ENCODE peak calls at places on chromosomes 6 and 20, in nine cellular contexts. N, L, J, X, E, P, M, F and S are unnamed samples.

GRCh38 chr6:14983599-14984296 is 262.1 kb upstream of the JARID2 start:
- DNase-seq in F (no peak), P (no peak), E (peak; percentile 69), L (no peak), M (no peak), J (no peak), X (no peak), N (no peak), S (no peak)

GRCh38 chr6:9675122-9675521 is 739.8 kb downstream of the TFAP2A start:
- DNase-seq in M (no peak), P (no peak), E (no peak), F (no peak), L (no peak), J (no peak), N (no peak), X (no peak), S (no peak)

GRCh38 chr6:131949909-131950766 is 1.0 kb downstream of the CCN2 start:
- DNase-seq in E (peak; percentile 91), N (peak; percentile 42), X (peak; percentile 76), F (peak; percentile 69), J (peak; percentile 56), L (peak; percentile 72), P (peak; percentile 81), M (peak; percentile 86), S (peak; percentile 83)

GRCh38 chr20:48747840-48748416 is 79.9 kb downstream of the PREX1 start:
- DNase-seq in P (no peak), N (no peak), J (no peak), F (no peak), E (no peak), M (no peak), L (no peak), X (no peak), S (no peak)

GRCh38 chr6:1027109-1027794 is 284.6 kb upstream of the FOXQ1 start:
- DNase-seq in P (peak; percentile 62), E (peak; percentile 81), N (peak; percentile 52), F (no peak), X (no peak), M (no peak), L (no peak), J (no peak), S (no peak)

GRCh38 chr6:119129148-119129967 is 50.9 kb upstream of the FAM184A start:
- DNase-seq in X (no peak), F (no peak), L (peak; percentile 43), E (peak; percentile 81), J (no peak), N (no peak), P (peak; percentile 72), M (no peak), S (peak; percentile 58)

GRCh38 chr20:24648919-24649318 is 179.5 kb downstream of the SYNDIG1 start:
- DNase-seq in E (no peak), X (no peak), L (no peak), F (no peak), M (no peak), J (no peak), N (no peak), P (no peak), S (no peak)

GRCh38 chr6:142946924-142947701 is 2.1 kb upstream of the HIVEP2 start:
- DNase-seq in P (no peak), N (no peak), F (peak; percentile 91), X (peak; percentile 94), L (peak; percentile 75), M (peak; percentile 81), E (peak; percentile 77), J (peak; percentile 82), S (peak; percentile 91)

DNA sequence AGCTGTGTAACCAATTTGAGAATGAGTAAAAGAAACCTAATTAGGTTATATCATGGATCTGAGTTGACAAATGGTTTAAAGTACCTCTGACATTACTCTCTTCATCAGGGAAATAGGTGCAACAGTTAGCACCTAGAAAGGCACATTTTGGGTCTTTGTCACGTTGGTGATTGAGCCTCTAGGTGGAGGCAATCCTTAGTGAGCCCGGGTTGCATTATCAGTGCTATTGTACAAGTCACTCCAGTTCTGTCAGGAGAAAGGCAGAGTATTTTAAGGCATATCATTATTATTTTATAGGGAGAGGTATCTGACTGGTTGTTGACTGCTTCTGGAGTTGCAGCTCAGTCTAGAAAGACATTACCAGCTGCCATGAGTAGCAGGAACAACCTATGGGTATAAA is 54.9 kb downstream of the TRIM27 start:
- DNase-seq in F (no peak), L (no peak), N (no peak), P (no peak), X (no peak), J (no peak), M (no peak), E (no peak), S (no peak)
- TF ChIP-seq CTCF in F (no peak), L (no peak), N (no peak), P (no peak), X (no peak), J (no peak), M (no peak), E (no peak), S (no peak)

GRCh38 chr6:33589366-33589722 is 9.3 kb upstream of the BAK1 start:
- DNase-seq in J (no peak), P (no peak), E (no peak), X (no peak), F (no peak), N (no peak), L (no peak), M (no peak), S (no peak)

GRCh38 chr6:33590531-33591198 is 10.6 kb upstream of the BAK1 start:
- DNase-seq in F (peak; percentile 90), M (peak; percentile 76), L (no peak), J (no peak), X (peak; percentile 86), E (peak; percentile 23), N (no peak), P (no peak), S (peak; percentile 74)

GRCh38 chr6:33588894-33589293 is 8.8 kb upstream of the BAK1 start:
- DNase-seq in M (no peak), N (no peak), J (no peak), E (no peak), F (no peak), P (no peak), X (no peak), L (no peak), S (no peak)

GRCh38 chr6:33591633-33592032 is 11.6 kb upstream of the BAK1 start:
- DNase-seq in L (no peak), N (no peak), E (no peak), P (no peak), F (no peak), M (no peak), J (no peak), X (no peak), S (no peak)

DNA sequence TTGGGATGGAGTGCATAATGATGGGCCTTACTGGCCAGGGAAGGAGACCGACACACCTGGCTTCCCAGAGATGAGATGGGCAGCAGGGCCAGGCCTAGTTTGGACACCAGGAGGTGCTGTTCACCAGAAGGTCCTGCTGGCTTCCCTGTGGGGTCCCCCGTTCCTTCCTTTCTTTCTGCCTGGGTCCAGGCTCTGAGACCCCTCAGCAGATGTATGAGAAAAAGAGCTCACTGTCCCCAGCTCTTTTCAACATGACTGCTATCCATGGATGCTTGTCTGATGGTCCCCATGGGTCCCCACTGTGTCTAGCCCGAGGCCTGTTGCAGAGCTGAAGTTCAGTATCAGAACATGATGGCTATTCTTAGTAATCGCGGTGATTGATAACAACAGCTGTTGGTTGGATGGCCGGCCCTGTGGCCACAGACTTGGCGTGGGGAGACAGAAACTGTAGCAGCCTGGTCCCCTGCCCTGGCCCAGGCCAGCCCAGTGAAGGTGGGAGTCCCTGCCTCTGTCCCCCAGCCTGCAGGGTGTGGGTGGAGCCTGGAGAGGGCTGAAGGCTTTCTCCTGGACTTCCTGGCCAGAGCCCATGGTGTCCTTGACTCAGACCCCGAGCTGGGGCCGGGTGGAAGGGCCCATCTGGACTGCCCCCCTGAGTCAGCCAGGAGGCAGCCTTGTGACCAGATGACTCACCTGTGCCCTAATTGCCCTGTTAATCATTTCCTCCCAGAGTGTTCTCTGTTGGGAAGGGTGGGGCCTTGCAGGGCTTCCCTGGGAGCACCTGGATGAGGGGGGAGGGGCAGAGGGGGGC is 9.9 kb upstream of the BAK1 start:
- DNase-seq in N (peak; percentile 62), M (peak; percentile 83), P (peak; percentile 65), F (peak; percentile 90), L (peak; percentile 39), J (no peak), E (peak; percentile 97), X (peak; percentile 87), S (peak; percentile 85)
- H3K4me3 ChIP-seq in N (no peak overlapping the region), M (no peak overlapping the region), P (no peak overlapping the region), F (no peak overlapping the region), L (no peak overlapping the region), J (no peak overlapping the region), E (no peak overlapping the region), X (no peak overlapping the region), S (no peak overlapping the region)

DNA sequence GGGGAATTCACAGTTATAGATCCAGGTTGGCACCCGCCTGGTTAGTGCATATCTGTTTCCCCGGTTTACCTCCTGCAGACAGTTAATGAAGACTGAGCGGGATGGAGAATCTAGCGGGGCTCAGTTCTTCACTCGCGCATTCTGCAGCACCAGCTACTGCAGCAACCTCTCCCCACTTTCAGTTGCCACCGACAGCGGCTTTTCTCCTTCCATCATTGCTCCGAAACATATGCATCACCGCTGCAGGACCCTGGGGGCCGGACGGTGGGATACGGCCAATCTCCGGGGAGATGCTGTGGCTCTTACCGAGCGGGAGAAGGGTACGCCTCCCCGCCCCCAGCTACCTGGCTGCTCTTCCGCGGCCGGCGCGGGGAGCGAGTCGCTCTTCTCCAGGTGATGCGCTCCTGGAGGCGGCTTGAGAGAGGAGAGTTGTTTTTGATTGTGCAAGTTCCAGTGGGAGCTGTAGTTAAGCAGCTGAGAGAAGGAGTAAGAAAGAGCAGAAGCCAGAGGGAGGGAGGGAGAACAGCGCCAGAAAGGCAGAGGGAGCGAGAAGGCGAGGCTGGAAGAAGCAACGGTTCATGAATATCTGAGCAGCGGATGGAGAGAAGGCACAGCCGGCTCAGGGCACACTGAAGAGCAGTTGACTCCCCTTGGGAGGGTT is at the start of gene SGK1:
- DNase-seq in L (peak; percentile 9), P (no peak), M (no peak), F (no peak), N (no peak), E (peak; percentile 48), J (no peak), X (no peak), S (no peak)
- TF ChIP-seq CTCF in L (peak; percentile 13), P (no peak), M (no peak), F (no peak), N (peak; percentile 29), E (no peak), J (no peak), X (no peak), S (no peak)

GRCh38 chr6:41449399-41450245 is 96.6 kb upstream of the FOXP4 start:
- DNase-seq in L (no peak), F (peak; percentile 48), E (peak; percentile 52), P (no peak), N (no peak), M (no peak), X (no peak), J (no peak), S (peak; percentile 89)

GRCh38 chr6:41451515-41452163 is 94.5 kb upstream of the FOXP4 start:
- DNase-seq in L (no peak), X (no peak), P (no peak), F (no peak), N (peak; percentile 33), J (no peak), E (peak; percentile 47), M (no peak), S (no peak)

GRCh38 chr6:41452763-41453162 is 93.4 kb upstream of the FOXP4 start:
- DNase-seq in J (no peak), E (no peak), F (no peak), X (no peak), N (no peak), M (no peak), L (no peak), P (no peak), S (no peak)

GRCh38 chr6:41450581-41450980 is 95.6 kb upstream of the FOXP4 start:
- DNase-seq in M (no peak), E (no peak), X (no peak), J (no peak), F (no peak), L (no peak), N (no peak), P (no peak), S (no peak)

DNA sequence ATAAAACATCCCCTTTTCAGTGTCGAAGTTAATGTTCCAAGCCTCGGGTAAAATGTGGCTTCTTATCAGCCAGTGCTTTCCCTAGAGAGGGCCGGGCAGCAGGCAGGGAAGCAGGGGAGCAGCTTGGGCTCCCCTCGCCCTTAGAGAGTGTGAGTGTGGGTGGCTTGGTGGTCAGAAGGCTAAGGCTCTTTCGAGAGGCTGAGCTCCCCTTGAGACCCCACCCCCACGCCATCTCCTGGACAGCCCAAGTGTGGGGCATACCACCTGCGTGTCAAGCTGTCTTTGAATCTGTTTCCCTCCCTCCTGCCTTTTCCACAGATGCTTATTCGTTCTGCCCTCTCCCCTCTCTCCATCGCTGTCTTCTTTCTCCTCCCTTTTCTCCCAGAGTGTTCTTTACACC is 95.1 kb upstream of the FOXP4 start:
- DNase-seq in P (no peak), E (no peak), J (no peak), F (no peak), L (no peak), M (no peak), N (no peak), X (no peak), S (peak; percentile 54)
- H3K4me3 ChIP-seq in P (no peak overlapping the region), E (no peak overlapping the region), J (no peak overlapping the region), F (no peak overlapping the region), L (no peak overlapping the region), M (no peak overlapping the region), N (no peak overlapping the region), X (no peak overlapping the region), S (no peak overlapping the region)